ENCODE peak calls at places on chromosomes 4 and X, in seven cellular contexts. L is lower lobe of right lung; S is AG04450; F is CD4-positive, alpha-beta memory T cell; O is pancreas; Z is bronchial epithelial cell; D is K562. J is an unnamed sample.

GRCh38 chr4:27887646-27888045 is 1027.0 kb downstream of the STIM2 start:
- DNase-seq in F (no peak), Z (no peak), S (no peak), O (no peak), L (no peak), D (no peak), J (no peak)

GRCh38 chr4:86362510-86362909 is 2.7 kb upstream of the MAPK10 start:
- DNase-seq in F (no peak), O (no peak), L (no peak), Z (no peak), D (no peak), S (no peak), J (no peak)

GRCh38 chr4:186170966-186171365 is 20.4 kb upstream of the CYP4V2 start:
- DNase-seq in L (no peak), F (no peak), Z (no peak), S (no peak), D (no peak), O (no peak), J (no peak)

GRCh38 chr4:142656178-142656577 is 189.9 kb downstream of the INPP4B start:
- DNase-seq in L (no peak), O (no peak), F (peak), D (no peak), Z (no peak), S (no peak), J (no peak)

GRCh38 chrX:136542281-136542680 is 10.3 kb downstream of the VGLL1 start:
- DNase-seq in O (no peak), D (no peak), S (no peak), Z (no peak), L (no peak), F (no peak), J (no peak)

GRCh38 chr4:46073778-46074177 is 50.1 kb downstream of the GABRG1 start:
- DNase-seq in S (no peak), Z (no peak), D (no peak), F (no peak), L (no peak), O (no peak), J (no peak)

GRCh38 chrX:80708781-80709180 is 100.9 kb downstream of the BRWD3 start:
- DNase-seq in L (no peak), F (no peak), O (no peak), S (no peak), D (no peak), Z (no peak), J (no peak)

GRCh38 chr4:83114576-83114975 is at the start of gene PLAC8:
- DNase-seq in Z (peak), L (no peak), S (no peak), F (peak), D (no peak), O (no peak), J (peak)

GRCh38 chrX:82813671-82814078 is 694.4 kb upstream of the POU3F4 start:
- DNase-seq in O (no peak), Z (peak), S (peak), D (no peak), L (no peak), F (no peak), J (no peak)

GRCh38 chr4:89837385-89837995 is 529 bp upstream of the SNCA start:
- DNase-seq in O (peak), L (no peak), F (peak), D (peak), Z (peak), S (no peak), J (no peak)

GRCh38 chr4:113405874-113406722 is 355.4 kb downstream of the CAMK2D start:
- DNase-seq in O (no peak), D (no peak), S (no peak), Z (no peak), L (no peak), F (no peak), J (no peak)

GRCh38 chr4:148757171-148757570 is 315.0 kb upstream of the NR3C2 start:
- DNase-seq in D (no peak), O (no peak), L (no peak), S (no peak), Z (peak), F (no peak), J (no peak)

GRCh38 chr4:166941629-166942028 is 292.7 kb downstream of the SPOCK3 start:
- DNase-seq in L (no peak), S (no peak), D (no peak), O (no peak), Z (peak), F (no peak), J (no peak)

GRCh38 chr4:10454726-10455125 is 2.5 kb downstream of the ZNF518B start:
- DNase-seq in L (no peak), S (no peak), D (no peak), F (no peak), Z (no peak), O (no peak), J (no peak)

GRCh38 chr4:38160487-38161207 is 200.4 kb downstream of the PTTG2 start:
- DNase-seq in F (peak), L (no peak), D (no peak), Z (peak), O (peak), S (peak), J (no peak)

GRCh38 chrX:9832811-9833210 is 46.6 kb downstream of the SHROOM2 start:
- DNase-seq in F (no peak), L (no peak), D (no peak), S (no peak), Z (no peak), O (no peak), J (no peak)

GRCh38 chrX:151737494-151737893 is 2.9 kb downstream of the CNGA2 start:
- DNase-seq in Z (no peak), S (no peak), F (no peak), D (no peak), L (no peak), O (peak), J (no peak)

GRCh38 chrX:110021180-110022022 is 18.5 kb downstream of the TMEM164 start:
- DNase-seq in L (no peak), F (no peak), S (peak), D (no peak), O (no peak), Z (no peak), J (no peak)

GRCh38 chrX:84186603-84187358 is 1.2 kb downstream of the RPS6KA6 start:
- DNase-seq in D (no peak), Z (no peak), S (no peak), L (no peak), O (no peak), F (no peak), J (no peak)
- H3K4me3 ChIP-seq in D (no peak), Z (peak), S (peak), L (peak), O (no peak), F (no peak), J (peak)

DNA sequence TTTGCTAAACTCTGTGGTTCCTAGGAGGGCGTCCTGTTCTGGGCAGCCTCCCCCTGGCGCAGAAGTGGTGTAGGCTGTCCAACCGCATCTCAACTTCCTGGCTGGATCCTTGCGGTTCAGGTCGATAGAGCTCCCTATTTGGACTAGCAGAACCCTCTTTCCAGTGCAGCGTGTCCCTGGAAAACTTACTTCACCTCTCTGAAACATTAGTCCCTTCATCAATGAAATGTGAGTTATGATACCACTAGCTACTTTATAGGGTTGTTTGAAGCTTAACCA is 1.1 kb downstream of the STK32B start:
- DNase-seq in O (no peak), S (no peak), D (no peak), Z (no peak), L (no peak), F (no peak), J (no peak)
- H3K4me3 ChIP-seq in O (no peak), S (peak), D (no peak), Z (no peak), L (peak), F (no peak), J (peak)

GRCh38 chr4:1792158-1792831 is 798 bp upstream of the FGFR3 start:
- DNase-seq in Z (no peak), L (no peak), O (no peak), S (no peak), D (no peak), F (no peak), J (no peak)
- H3K4me3 ChIP-seq in Z (no peak), L (peak), O (no peak), S (no peak), D (peak), F (no peak), J (peak)

GRCh38 chr4:54439831-54440243 is 210.7 kb downstream of the PDGFRA start:
- DNase-seq in D (peak), F (no peak), Z (no peak), O (peak), S (no peak), L (peak), J (no peak)
- H3K4me3 ChIP-seq in D (no peak), F (no peak), Z (no peak), O (no peak), S (no peak), L (peak), J (no peak)

GRCh38 chr4:52701207-52701606 is 42.1 kb upstream of the USP46 start:
- DNase-seq in S (no peak), O (no peak), F (no peak), Z (no peak), L (no peak), D (no peak), J (no peak)

GRCh38 chr4:52704133-52704532 is 45.0 kb upstream of the USP46 start:
- DNase-seq in S (no peak), L (no peak), D (no peak), F (no peak), Z (peak), O (no peak), J (no peak)

GRCh38 chr4:52709155-52709554 is 42.1 kb downstream of the ERVMER34-1 start:
- DNase-seq in D (no peak), S (no peak), L (no peak), F (no peak), O (no peak), Z (no peak), J (no peak)

DNA sequence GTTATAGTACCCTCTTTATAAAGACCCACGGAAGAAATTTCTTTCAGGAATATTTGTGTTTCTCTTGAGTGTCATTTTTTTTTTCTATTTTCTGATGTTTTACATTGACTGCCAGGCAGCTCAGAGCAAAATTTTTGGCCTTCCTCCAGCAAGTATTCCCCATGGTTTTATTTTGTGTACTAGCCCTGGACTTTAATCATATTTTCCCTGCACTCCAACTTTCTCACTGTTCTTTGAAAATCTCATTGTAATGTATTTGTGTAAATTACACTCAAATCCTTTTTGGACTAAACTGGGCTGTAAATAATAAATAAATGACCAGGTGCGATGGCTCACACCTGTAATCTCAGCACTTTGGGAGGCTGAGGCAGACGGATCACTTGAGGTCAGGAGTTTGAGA is 45.6 kb upstream of the USP46 start:
- DNase-seq in F (no peak), Z (no peak), L (no peak), D (no peak), O (no peak), S (no peak), J (no peak)
- H3K4me3 ChIP-seq in F (no peak), Z (no peak), L (no peak), D (no peak), O (no peak), S (no peak), J (no peak)

DNA sequence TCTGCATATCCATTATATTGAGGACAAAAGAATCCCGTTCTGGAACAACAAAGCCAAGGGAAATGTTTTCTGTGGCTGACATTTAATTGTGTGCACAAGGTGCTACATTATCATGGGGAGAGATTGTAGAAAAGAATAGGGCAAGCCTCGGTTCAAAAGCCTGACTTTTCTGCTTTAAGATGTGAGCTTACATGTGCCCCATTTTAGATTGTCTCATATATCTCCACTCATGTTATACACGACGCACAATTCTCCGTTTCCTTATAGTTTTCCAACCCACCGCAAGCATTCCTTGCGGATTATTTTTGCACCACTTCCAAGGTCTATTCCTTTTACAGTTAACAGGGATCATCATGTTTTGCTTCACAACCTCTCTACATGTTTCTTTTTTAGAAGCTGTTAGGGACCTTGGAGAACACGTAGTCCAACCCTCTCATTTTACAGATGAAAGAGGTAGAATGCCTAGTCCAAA is 99.6 kb upstream of the MAML3 start:
- DNase-seq in O (no peak), Z (no peak), L (no peak), F (no peak), D (no peak), S (no peak), J (no peak)
- H3K4me3 ChIP-seq in O (no peak), Z (no peak), L (peak), F (no peak), D (no peak), S (no peak), J (peak)

GRCh38 chr4:145828802-145829485 is 109.7 kb downstream of the ZNF827 start:
- DNase-seq in L (no peak), Z (no peak), O (no peak), F (no peak), D (no peak), S (no peak), J (no peak)
- H3K4me3 ChIP-seq in L (no peak), Z (no peak), O (no peak), F (no peak), D (no peak), S (no peak), J (no peak)

GRCh38 chr4:189838821-189839497 is 101.7 kb upstream of the FRG1 start:
- DNase-seq in Z (no peak), F (no peak), S (no peak), O (no peak), L (no peak), D (peak), J (no peak)

GRCh38 chr4:189843392-189844009 is 97.2 kb upstream of the FRG1 start:
- DNase-seq in L (no peak), S (no peak), Z (no peak), F (no peak), O (no peak), D (no peak), J (no peak)

GRCh38 chr4:189835505-189835904 is 105.2 kb upstream of the FRG1 start:
- DNase-seq in F (no peak), D (no peak), S (no peak), O (no peak), Z (no peak), L (no peak), J (no peak)

GRCh38 chr4:189837462-189837861 is 103.2 kb upstream of the FRG1 start:
- DNase-seq in L (no peak), Z (no peak), S (no peak), D (no peak), O (no peak), F (no peak), J (no peak)

DNA sequence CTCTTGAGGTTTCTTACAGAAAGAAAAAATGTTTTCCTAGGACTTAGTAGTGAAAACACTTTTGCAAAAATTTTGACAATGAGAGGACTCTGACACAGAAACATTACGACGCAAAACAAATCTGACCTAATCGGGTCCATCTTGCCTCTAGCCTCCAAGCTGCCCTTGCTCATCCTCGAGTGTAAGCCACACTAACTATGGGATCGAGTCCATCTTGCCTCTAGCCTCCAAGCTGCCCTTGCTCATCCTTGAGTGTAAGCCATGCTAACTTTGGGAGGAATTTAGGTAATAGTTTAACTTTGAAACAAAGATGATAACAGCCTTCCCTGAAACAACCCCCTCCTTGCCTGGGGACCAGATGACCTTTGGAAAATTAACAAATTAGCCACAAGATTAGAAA is 100.3 kb upstream of the FRG1 start:
- DNase-seq in D (no peak), F (no peak), O (no peak), L (no peak), Z (no peak), S (no peak), J (no peak)
- H3K4me3 ChIP-seq in D (no peak), F (no peak), O (no peak), L (no peak), Z (no peak), S (no peak), J (no peak)